ENCODE peak calls at places on chromosomes 7 and 10, in eight cellular contexts. P, Z, E, F, J, N, L and S are unnamed samples.

GRCh38 chr7:84637568-84638338 is 443.2 kb upstream of the SEMA3A start:
- DNase-seq in P (no peak), Z (no peak), E (peak), F (no peak), J (no peak), N (no peak), L (no peak), S (no peak)

GRCh38 chr7:158676171-158676840 is 28.3 kb downstream of the NCAPG2 start:
- DNase-seq in P (no peak), Z (no peak), E (no peak), F (no peak), J (no peak), N (no peak), L (no peak), S (no peak)

GRCh38 chr10:104340099-104340594 is 1.9 kb upstream of the ITPRIP start:
- DNase-seq in P (no peak), Z (no peak), E (no peak), F (no peak), J (no peak), N (no peak), L (no peak), S (no peak)

GRCh38 chr7:54259185-54259584 is 283.0 kb upstream of the VSTM2A start:
- DNase-seq in P (no peak), Z (no peak), E (no peak), F (no peak), J (no peak), N (no peak), L (no peak), S (no peak)

GRCh38 chr7:76129366-76129765 is 72.3 kb upstream of the SRRM3 start:
- DNase-seq in P (no peak), Z (no peak), E (peak), F (no peak), J (no peak), N (no peak), L (no peak), S (no peak)

GRCh38 chr7:114865564-114865963 is 56.3 kb upstream of the MDFIC start:
- DNase-seq in P (peak), Z (peak), E (peak), F (no peak), J (peak), N (peak), L (no peak), S (peak)

GRCh38 chr10:110226926-110227641 is 19.7 kb downstream of the MXI1 start:
- DNase-seq in P (peak), Z (peak), E (no peak), F (peak), J (peak), N (peak), L (peak), S (peak)

GRCh38 chr10:43702213-43702935 is 53.7 kb upstream of the ZNF32 start:
- DNase-seq in P (no peak), Z (no peak), E (no peak), F (no peak), J (no peak), N (no peak), L (no peak), S (no peak)

GRCh38 chr7:41059796-41060195 is 643.1 kb downstream of the INHBA start:
- DNase-seq in P (no peak), Z (no peak), E (no peak), F (no peak), J (no peak), N (no peak), L (no peak), S (no peak)

GRCh38 chr7:155959894-155960293 is 147.6 kb upstream of the SHH start:
- DNase-seq in P (no peak), Z (no peak), E (peak), F (no peak), J (no peak), N (no peak), L (no peak), S (no peak)

GRCh38 chr7:29748286-29749099 is 57.8 kb upstream of the WIPF3 start:
- DNase-seq in P (no peak), Z (no peak), E (peak), F (no peak), J (no peak), N (no peak), L (no peak), S (no peak)

GRCh38 chr10:63554666-63555065 is 33.5 kb downstream of the REEP3 start:
- DNase-seq in P (no peak), Z (no peak), E (peak), F (no peak), J (no peak), N (peak), L (no peak), S (peak)

GRCh38 chr10:122642726-122643605 is 56.7 kb downstream of the C10orf120 start:
- DNase-seq in P (no peak), Z (no peak), E (no peak), F (no peak), J (no peak), N (no peak), L (no peak), S (no peak)

GRCh38 chr7:22452142-22452763 is 47.7 kb downstream of the STEAP1B start:
- DNase-seq in P (peak), Z (peak), E (no peak), F (peak), J (no peak), N (peak), L (peak), S (peak)

GRCh38 chr10:122931088-122931958 is 20.9 kb downstream of the FAM24A start:
- DNase-seq in P (no peak), Z (no peak), E (no peak), F (no peak), J (no peak), N (no peak), L (no peak), S (no peak)

GRCh38 chr7:101534015-101534803 is 94.9 kb downstream of the MYL10 start:
- DNase-seq in P (no peak), Z (no peak), E (no peak), F (no peak), J (no peak), N (no peak), L (no peak), S (no peak)

GRCh38 chr7:47479821-47480575 is 101.9 kb downstream of the TNS3 start:
- DNase-seq in P (no peak), Z (no peak), E (no peak), F (no peak), J (no peak), N (no peak), L (no peak), S (no peak)

GRCh38 chr10:74206727-74207126 is 55.7 kb downstream of the ADK start:
- DNase-seq in P (no peak), Z (no peak), E (no peak), F (no peak), J (no peak), N (no peak), L (no peak), S (no peak)

GRCh38 chr7:43590862-43591550 is 8.1 kb downstream of the STK17A start:
- DNase-seq in P (no peak), Z (no peak), E (peak), F (no peak), J (no peak), N (peak), L (no peak), S (peak)

GRCh38 chr7:94486206-94486605 is 23.4 kb upstream of the CASD1 start:
- DNase-seq in P (no peak), Z (no peak), E (no peak), F (no peak), J (peak), N (no peak), L (no peak), S (no peak)

GRCh38 chr7:137934176-137934826 is 67.6 kb downstream of the CREB3L2 start:
- DNase-seq in P (no peak), Z (no peak), E (no peak), F (no peak), J (no peak), N (no peak), L (no peak), S (no peak)

GRCh38 chr10:75402486-75403143 is 1.1 kb upstream of the ZNF503 start:
- DNase-seq in P (no peak), Z (peak), E (peak), F (no peak), J (no peak), N (no peak), L (no peak), S (peak)

GRCh38 chr10:44913312-44914079 is 2.4 kb downstream of the TMEM72 start:
- DNase-seq in P (no peak), Z (peak), E (no peak), F (no peak), J (no peak), N (no peak), L (no peak), S (no peak)

GRCh38 chr7:57438244-57438643 is 11.7 kb upstream of the ZNF716 start:
- DNase-seq in P (no peak), Z (no peak), E (no peak), F (no peak), J (no peak), N (no peak), L (no peak), S (no peak)

GRCh38 chr10:86100581-86101061 is 266.0 kb downstream of the GRID1 start:
- DNase-seq in P (no peak), Z (no peak), E (peak), F (no peak), J (peak), N (peak), L (no peak), S (peak)

GRCh38 chr7:104550362-104550761 is 222.0 kb downstream of the LHFPL3 start:
- DNase-seq in P (no peak), Z (no peak), E (no peak), F (no peak), J (no peak), N (no peak), L (no peak), S (no peak)

GRCh38 chr10:80908596-80908995 is 370.9 kb downstream of the SH2D4B start:
- DNase-seq in P (no peak), Z (no peak), E (no peak), F (no peak), J (no peak), N (no peak), L (no peak), S (no peak)

GRCh38 chr10:114100848-114101741 is 57.4 kb downstream of the ADRB1 start:
- DNase-seq in P (no peak), Z (peak), E (peak), F (no peak), J (no peak), N (no peak), L (no peak), S (no peak)

GRCh38 chr7:134885967-134886352 is 100.3 kb upstream of the AGBL3 start:
- DNase-seq in P (no peak), Z (no peak), E (peak), F (no peak), J (peak), N (no peak), L (no peak), S (no peak)

GRCh38 chr7:43467406-43467805 is 115.5 kb upstream of the STK17A start:
- DNase-seq in P (no peak), Z (no peak), E (peak), F (no peak), J (no peak), N (no peak), L (no peak), S (no peak)

GRCh38 chr10:123160311-123160980 is 6.2 kb downstream of the BUB3 start:
- DNase-seq in P (no peak), Z (no peak), E (no peak), F (no peak), J (no peak), N (no peak), L (no peak), S (no peak)

GRCh38 chr7:67453981-67454380 is 457.3 kb downstream of the TYW1 start:
- DNase-seq in P (no peak), Z (no peak), E (no peak), F (no peak), J (no peak), N (no peak), L (no peak), S (no peak)

GRCh38 chr7:46468753-46469356 is 547.8 kb upstream of the IGFBP3 start:
- DNase-seq in P (no peak), Z (peak), E (no peak), F (no peak), J (peak), N (no peak), L (no peak), S (no peak)

GRCh38 chr7:20351901-20352300 is 21.2 kb downstream of the ITGB8 start:
- DNase-seq in P (no peak), Z (no peak), E (no peak), F (no peak), J (no peak), N (no peak), L (no peak), S (no peak)

GRCh38 chr10:31136951-31137885 is 105.6 kb upstream of the ZNF438 start:
- DNase-seq in P (no peak), Z (no peak), E (no peak), F (no peak), J (no peak), N (no peak), L (no peak), S (no peak)

GRCh38 chr7:94761451-94761850 is 105.5 kb upstream of the SGCE start:
- DNase-seq in P (no peak), Z (peak), E (no peak), F (no peak), J (no peak), N (no peak), L (no peak), S (no peak)

GRCh38 chr10:132062641-132063390 is 2.9 kb upstream of the JAKMIP3 start:
- DNase-seq in P (no peak), Z (no peak), E (no peak), F (no peak), J (no peak), N (no peak), L (no peak), S (no peak)

GRCh38 chr7:27172388-27172774 is 1.7 kb downstream of the HOXA10 start:
- DNase-seq in P (no peak), Z (peak), E (peak), F (no peak), J (no peak), N (no peak), L (no peak), S (no peak)